ENCODE peak calls at places on chromosomes 3 and 15, in four cellular contexts. B is activated CD8-positive, alpha-beta T cell treated with anti-CD3 and anti-CD28 coated beads for 36 hours; U is NCI-H1105 treated with DMSO at 0.1 percent for 48 hours; I is fibroblast of pulmonary artery. T is an unnamed sample.
A peak's percentile ranks its signal among the peaks of the same experiment; 100 is the strongest.

GRCh38 chr3:64099316-64099715 is 76.0 kb upstream of the PSMD6 start:
- DNase-seq in I (no peak), U (no peak), B (no peak), T (no peak)

GRCh38 chr15:58472821-58473581 is 41.2 kb downstream of the LIPC start:
- DNase-seq in U (no peak), B (peak; percentile 73), I (peak; percentile 44), T (no peak)

GRCh38 chr3:114408763-114409162 is 114.9 kb downstream of the TIGIT start:
- DNase-seq in B (no peak), U (no peak), I (no peak), T (no peak)

GRCh38 chr3:150414989-150415388 is 6.9 kb downstream of the TSC22D2 start:
- DNase-seq in B (no peak), I (no peak), U (no peak), T (no peak)

GRCh38 chr3:52872245-52872644 is 25.1 kb downstream of the STIMATE start:
- DNase-seq in U (no peak), I (no peak), B (no peak), T (no peak)

GRCh38 chr3:184039414-184039813 is 7.9 kb downstream of the HTR3D start:
- DNase-seq in I (peak; percentile 14), B (no peak), U (no peak), T (no peak)

GRCh38 chr15:38954090-38954489 is 389.5 kb upstream of the RASGRP1 start:
- DNase-seq in U (no peak), I (no peak), B (no peak), T (no peak)

GRCh38 chr3:97504463-97504862 is 260.1 kb upstream of the ARL6 start:
- DNase-seq in U (no peak), I (no peak), B (no peak), T (no peak)

GRCh38 chr3:120072867-120073525 is 21.3 kb downstream of the GSK3B start:
- DNase-seq in U (peak; percentile 11), I (no peak), B (no peak), T (peak; percentile 24)

GRCh38 chr3:154718716-154719115 is 288.7 kb upstream of the GPR149 start:
- DNase-seq in B (no peak), U (no peak), I (no peak), T (no peak)

GRCh38 chr15:39582286-39582976 is 1.6 kb downstream of the THBS1 start:
- DNase-seq in B (no peak), U (no peak), I (peak; percentile 79), T (no peak)

GRCh38 chr3:34132069-34132677 is 333.7 kb downstream of the PDCD6IP start:
- DNase-seq in U (no peak), I (peak; percentile 58), B (no peak), T (no peak)

GRCh38 chr3:42078686-42079085 is 12.5 kb upstream of the TRAK1 start:
- DNase-seq in U (no peak), I (no peak), B (no peak), T (no peak)

GRCh38 chr3:9746330-9746729 is 3.4 kb upstream of the OGG1 start:
- DNase-seq in U (no peak), I (peak; percentile 92), B (peak; percentile 67), T (no peak)